ENCODE peak calls at places on chromosome 16, in ten cellular contexts. G is mucosa of gallbladder, F is NCI-H1048, O is progenitor cell of endocrine pancreas, X is bronchial epithelial cell, M is adipocyte, U is ELR, T is left cardiac atrium, Y is HEK293T, P is midbrain. A is an unnamed sample.

GRCh38 chr16:79933586-79933985 is 333.0 kb upstream of the MAF start:
- DNase-seq in G (no peak), F (no peak), O (no peak), X (no peak), M (no peak), U (no peak), T (no peak), Y (no peak), P (no peak), A (no peak)

GRCh38 chr16:80171199-80171598 is 369.6 kb upstream of the DYNLRB2 start:
- DNase-seq in G (no peak), F (no peak), O (no peak), X (no peak), M (no peak), U (no peak), T (no peak), Y (no peak), P (no peak), A (no peak)

GRCh38 chr16:49545243-49545642 is 171.6 kb downstream of the C16orf78 start:
- DNase-seq in G (no peak), F (no peak), O (no peak), X (no peak), M (no peak), U (no peak), T (no peak), Y (no peak), P (no peak), A (no peak)

GRCh38 chr16:85159226-85159980 is 47.1 kb upstream of the CIBAR2 start:
- DNase-seq in G (no peak), F (no peak), O (no peak), X (no peak), M (peak), U (no peak), T (no peak), Y (no peak), P (no peak), A (no peak)

GRCh38 chr16:1300664-1301476 is 8.6 kb upstream of the UBE2I start:
- DNase-seq in G (peak), F (no peak), O (peak), X (no peak), M (peak), U (peak), T (peak), Y (peak), P (peak), A (peak)

GRCh38 chr16:72367841-72368240 is 195.9 kb upstream of the PMFBP1 start:
- DNase-seq in G (no peak), F (no peak), O (no peak), X (no peak), M (no peak), U (no peak), T (no peak), Y (no peak), P (no peak), A (no peak)

GRCh38 chr16:17304124-17304813 is 166.5 kb downstream of the XYLT1 start:
- DNase-seq in G (peak), F (no peak), O (no peak), X (peak), M (no peak), U (no peak), T (no peak), Y (no peak), P (no peak), A (peak)

GRCh38 chr16:76204249-76204648 is 73.0 kb upstream of the CNTNAP4 start:
- DNase-seq in G (no peak), F (no peak), O (no peak), X (no peak), M (no peak), U (no peak), T (no peak), Y (no peak), P (no peak), A (no peak)

GRCh38 chr16:73016488-73016830 is 31.5 kb downstream of the ZFHX3 start:
- DNase-seq in G (no peak), F (no peak), O (no peak), X (no peak), M (no peak), U (no peak), T (no peak), Y (no peak), P (no peak), A (no peak)

GRCh38 chr16:83967838-83968482 is at the start of gene NECAB2:
- DNase-seq in G (no peak), F (no peak), O (peak), X (no peak), M (peak), U (peak), T (peak), Y (peak), P (peak), A (no peak)

GRCh38 chr16:85202631-85203461 is 90.6 kb upstream of the CIBAR2 start:
- DNase-seq in G (peak), F (no peak), O (no peak), X (no peak), M (peak), U (no peak), T (peak), Y (no peak), P (peak), A (no peak)

GRCh38 chr16:68718596-68718995 is 18.5 kb upstream of the CDH1 start:
- DNase-seq in G (no peak), F (no peak), O (no peak), X (no peak), M (peak), U (no peak), T (no peak), Y (no peak), P (no peak), A (no peak)

GRCh38 chr16:50238868-50239301 is 27.5 kb upstream of the ADCY7 start:
- DNase-seq in G (no peak), F (no peak), O (no peak), X (no peak), M (no peak), U (no peak), T (no peak), Y (no peak), P (no peak), A (no peak)

GRCh38 chr16:62213763-62214162 is 177.5 kb upstream of the CDH8 start:
- DNase-seq in G (no peak), F (no peak), O (no peak), X (no peak), M (no peak), U (no peak), T (no peak), Y (peak), P (no peak), A (no peak)

GRCh38 chr16:81836279-81837054 is 57.4 kb downstream of the PLCG2 start:
- DNase-seq in G (no peak), F (no peak), O (no peak), X (no peak), M (no peak), U (no peak), T (no peak), Y (no peak), P (no peak), A (no peak)

A was measured in mammary epithelial cell.